ENCODE peak calls at places on chromosomes 12 and 14, in seven cellular contexts. N is astrocyte of the cerebellum, Q is H1, U is GM23338, F is pancreas, R is OCI-LY7, G is upper lobe of right lung. O is an unnamed sample.

GRCh38 chr14:100867631-100868315 is 35.7 kb downstream of the RTL1 start:
- DNase-seq in R (no peak), G (peak), N (no peak), F (peak), U (no peak), Q (no peak), O (no peak)

GRCh38 chr12:12724421-12725085 is 7.4 kb downstream of the CDKN1B start:
- DNase-seq in F (no peak), R (peak), G (no peak), Q (peak), U (peak), N (no peak), O (no peak)

GRCh38 chr12:4434299-4434698 is 11.3 kb downstream of the FGF6 start:
- DNase-seq in U (no peak), N (no peak), Q (no peak), R (no peak), G (no peak), F (no peak), O (no peak)

GRCh38 chr14:53306926-53307325 is 153.8 kb upstream of the DDHD1 start:
- DNase-seq in F (no peak), R (no peak), U (no peak), Q (no peak), G (no peak), N (no peak), O (peak)

GRCh38 chr12:132145334-132145733 is 1.1 kb downstream of the NOC4L start:
- DNase-seq in U (no peak), R (no peak), G (peak), Q (no peak), F (peak), N (no peak), O (no peak)

GRCh38 chr12:2582631-2583616 is 211.8 kb upstream of the FKBP4 start:
- DNase-seq in Q (peak), F (no peak), N (no peak), U (peak), R (peak), G (peak), O (peak)

GRCh38 chr14:49893309-49894213 is 679 bp downstream of the ARF6 start:
- DNase-seq in Q (no peak), F (peak), R (peak), N (no peak), G (peak), U (peak), O (peak)

GRCh38 chr14:98203421-98203820 is 1068.6 kb downstream of the BCL11B start:
- DNase-seq in G (no peak), R (no peak), Q (no peak), N (no peak), F (no peak), U (no peak), O (no peak)

GRCh38 chr12:111841236-111841749 is 735 bp upstream of the MAPKAPK5 start:
- DNase-seq in G (no peak), U (no peak), Q (no peak), R (no peak), F (no peak), N (no peak), O (no peak)

GRCh38 chr14:95365401-95365800 is 45.7 kb upstream of the CLMN start:
- DNase-seq in F (no peak), R (no peak), N (no peak), U (no peak), G (no peak), Q (no peak), O (peak)

GRCh38 chr14:92447416-92448197 is 66.0 kb upstream of the RIN3 start:
- DNase-seq in G (no peak), N (no peak), Q (no peak), U (no peak), R (no peak), F (peak), O (no peak)

GRCh38 chr14:65156568-65157366 is 54.5 kb upstream of the MAX start:
- DNase-seq in Q (no peak), G (peak), F (no peak), U (no peak), R (peak), N (peak), O (peak)

GRCh38 chr14:87888136-87888999 is 104.6 kb downstream of the GALC start:
- DNase-seq in G (no peak), R (peak), U (peak), F (no peak), N (no peak), Q (peak), O (peak)

GRCh38 chr12:47067778-47068431 is 11.5 kb upstream of the PCED1B start:
- DNase-seq in Q (no peak), U (no peak), R (no peak), F (no peak), G (no peak), N (no peak), O (no peak)

GRCh38 chr12:51242150-51242549 is 3.5 kb downstream of the DAZAP2 start:
- DNase-seq in R (no peak), U (no peak), F (no peak), N (no peak), Q (no peak), G (no peak), O (no peak)

GRCh38 chr12:111255261-111255660 is 113.6 kb downstream of the PHETA1 start:
- DNase-seq in Q (no peak), F (no peak), R (no peak), N (no peak), U (no peak), G (no peak), O (no peak)

GRCh38 chr12:48003226-48004038 is 844 bp downstream of the COL2A1 start:
- DNase-seq in G (no peak), R (no peak), U (peak), F (peak), Q (no peak), N (no peak), O (no peak)

GRCh38 chr12:14843425-14843887 is at the start of gene ART4:
- DNase-seq in Q (no peak), N (no peak), U (no peak), F (peak), R (no peak), G (no peak), O (peak)

GRCh38 chr14:70982204-70982603 is 74.9 kb downstream of the PCNX1 start:
- DNase-seq in U (no peak), N (no peak), R (no peak), Q (no peak), G (no peak), F (no peak), O (no peak)

GRCh38 chr12:90652280-90652679 is 302.7 kb downstream of the CCER1 start:
- DNase-seq in R (no peak), F (no peak), U (peak), G (no peak), N (no peak), Q (no peak), O (no peak)

GRCh38 chr14:48027115-48027514 is 351.7 kb upstream of the MDGA2 start:
- DNase-seq in R (no peak), F (no peak), U (no peak), N (no peak), G (no peak), Q (no peak), O (no peak)

GRCh38 chr12:86711716-86712115 is 455.5 kb upstream of the MGAT4C start:
- DNase-seq in R (no peak), U (no peak), N (no peak), G (no peak), Q (no peak), F (no peak), O (peak)

GRCh38 chr12:85633491-85633890 is 202.7 kb downstream of the RASSF9 start:
- DNase-seq in G (no peak), R (no peak), N (no peak), U (no peak), F (no peak), Q (no peak), O (no peak)

GRCh38 chr14:75566321-75566720 is 12.1 kb upstream of the FLVCR2 start:
- DNase-seq in U (no peak), F (no peak), Q (no peak), G (no peak), R (no peak), N (no peak), O (no peak)

GRCh38 chr12:80490329-80490728 is 46.3 kb downstream of the PTPRQ start:
- DNase-seq in R (no peak), G (no peak), U (peak), N (no peak), Q (no peak), F (no peak), O (no peak)

GRCh38 chr12:51730745-51731144 is 117.8 kb downstream of the FIGNL2 start:
- DNase-seq in N (no peak), Q (no peak), R (no peak), U (no peak), F (no peak), G (no peak), O (no peak)

GRCh38 chr12:69824956-69825355 is at the start of gene MYRFL:
- DNase-seq in U (no peak), N (no peak), G (no peak), Q (no peak), F (no peak), R (no peak), O (no peak)

GRCh38 chr12:124399622-124400021 is 104.7 kb downstream of the RFLNA start:
- DNase-seq in U (peak), Q (peak), N (no peak), G (no peak), R (peak), F (no peak), O (no peak)

GRCh38 chr12:100359822-100360221 is 2.9 kb downstream of the SLC17A8 start:
- DNase-seq in F (no peak), Q (no peak), U (no peak), N (no peak), R (no peak), G (no peak), O (peak)

DNA sequence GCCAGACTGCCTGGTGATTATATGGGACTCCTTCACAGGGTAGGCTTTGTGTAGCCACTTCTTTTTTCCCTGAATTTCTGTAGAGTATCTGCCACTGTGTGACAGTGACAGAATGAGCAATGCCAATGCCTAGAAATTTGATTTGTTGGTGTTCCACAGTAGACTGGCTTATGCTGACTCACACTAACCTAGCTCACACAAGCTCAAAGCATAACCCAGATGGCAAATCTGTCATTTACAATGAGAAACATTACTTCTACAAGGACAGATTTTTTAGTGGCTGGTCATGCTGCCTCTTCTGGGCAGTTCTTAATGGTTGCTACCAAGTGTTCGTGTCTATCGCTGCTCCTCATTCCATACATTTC is 15.9 kb downstream of the CFAP251 start:
- DNase-seq in R (no peak), U (no peak), F (no peak), N (no peak), Q (no peak), G (no peak), O (no peak)
- H3K4me3 ChIP-seq in R (no peak), U (no peak), F (no peak), N (no peak), Q (no peak), G (no peak), O (no peak)

GRCh38 chr14:103085106-103086091 is 1.4 kb downstream of the LBHD2 start:
- DNase-seq in G (no peak), Q (peak), F (peak), R (no peak), U (peak), N (no peak), O (no peak)
- TF ChIP-seq CTCF in G (no peak), Q (peak), F (no peak), R (no peak), U (peak), N (peak), O (peak)

GRCh38 chr12:55683676-55684075 is 24.0 kb downstream of the ITGA7 start:
- DNase-seq in Q (no peak), F (no peak), R (no peak), G (peak), N (no peak), U (no peak), O (no peak)
- H3K4me3 ChIP-seq in Q (no peak), F (no peak), R (no peak), G (no peak), N (no peak), U (no peak), O (no peak)

GRCh38 chr12:116565963-116566362 is 6.8 kb downstream of the MAP1LC3B2 start:
- DNase-seq in G (no peak), F (no peak), R (no peak), Q (no peak), N (no peak), U (no peak), O (no peak)

GRCh38 chr12:116564080-116564479 is 4.9 kb downstream of the MAP1LC3B2 start:
- DNase-seq in Q (no peak), F (no peak), G (no peak), N (no peak), R (no peak), U (no peak), O (peak)

GRCh38 chr12:116571089-116571488 is 11.9 kb downstream of the MAP1LC3B2 start:
- DNase-seq in G (no peak), N (no peak), U (no peak), F (no peak), R (no peak), Q (no peak), O (no peak)

GRCh38 chr12:116563262-116563661 is 4.1 kb downstream of the MAP1LC3B2 start:
- DNase-seq in U (no peak), Q (no peak), N (no peak), R (no peak), G (no peak), F (no peak), O (no peak)

DNA sequence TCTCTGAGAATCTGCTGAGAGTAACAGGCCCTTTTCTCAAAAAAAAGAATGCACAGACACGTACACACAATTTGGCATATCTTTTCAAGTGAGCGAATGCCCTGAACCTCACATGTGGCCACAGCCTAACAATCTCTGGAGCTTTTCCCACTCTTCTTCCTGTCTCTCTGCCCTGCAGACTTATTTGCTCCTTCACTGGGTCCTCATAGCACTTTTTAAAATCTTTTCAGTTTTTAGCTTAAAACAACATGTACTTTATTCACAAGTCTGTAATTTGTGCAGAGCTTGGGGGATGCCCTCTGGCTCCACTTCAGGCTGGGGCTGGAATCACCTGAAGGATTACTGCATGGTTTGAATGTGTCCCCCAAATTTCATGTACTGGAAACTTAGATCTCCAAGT is 9.0 kb downstream of the MAP1LC3B2 start:
- DNase-seq in R (no peak), N (no peak), G (no peak), Q (no peak), U (no peak), F (no peak), O (no peak)
- TF ChIP-seq CTCF in R (no peak), N (no peak), G (no peak), Q (no peak), U (no peak), F (no peak), O (no peak)

GRCh38 chr12:89230376-89231101 is 121.8 kb downstream of the DUSP6 start:
- DNase-seq in G (no peak), N (no peak), Q (no peak), U (no peak), R (no peak), F (no peak), O (peak)

GRCh38 chr12:89228466-89228865 is 123.8 kb downstream of the DUSP6 start:
- DNase-seq in N (no peak), G (no peak), Q (no peak), F (no peak), R (no peak), U (no peak), O (no peak)

GRCh38 chr12:89225808-89226368 is 126.4 kb downstream of the DUSP6 start:
- DNase-seq in R (no peak), Q (no peak), G (no peak), N (peak), F (no peak), U (peak), O (peak)

GRCh38 chr12:89227774-89228173 is 124.5 kb downstream of the DUSP6 start:
- DNase-seq in U (no peak), N (no peak), G (no peak), Q (no peak), F (no peak), R (no peak), O (no peak)

DNA sequence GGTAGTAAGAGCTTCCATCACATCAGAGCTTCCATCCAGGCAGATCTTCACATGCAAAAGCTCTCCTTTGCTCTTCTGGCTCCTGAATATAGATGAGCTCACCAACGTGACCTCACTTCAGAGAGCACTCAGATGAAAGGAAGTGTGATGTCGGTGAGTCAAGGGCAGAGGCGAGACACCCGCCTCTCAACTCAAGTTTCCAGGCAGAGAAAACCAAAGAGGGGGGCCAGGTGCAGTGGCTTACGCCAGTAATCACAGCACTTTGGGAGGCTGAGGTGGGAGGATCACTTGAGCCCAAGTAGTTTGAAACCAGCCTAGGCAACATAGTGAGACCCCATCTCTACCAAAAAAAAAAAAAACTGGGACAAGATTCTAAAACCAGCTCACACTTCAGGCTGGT is 126.9 kb downstream of the DUSP6 start:
- DNase-seq in F (no peak), R (no peak), Q (no peak), G (peak), N (no peak), U (no peak), O (peak)
- H3K4me3 ChIP-seq in F (no peak), R (no peak), Q (no peak), G (no peak), N (no peak), U (no peak), O (no peak)

DNA sequence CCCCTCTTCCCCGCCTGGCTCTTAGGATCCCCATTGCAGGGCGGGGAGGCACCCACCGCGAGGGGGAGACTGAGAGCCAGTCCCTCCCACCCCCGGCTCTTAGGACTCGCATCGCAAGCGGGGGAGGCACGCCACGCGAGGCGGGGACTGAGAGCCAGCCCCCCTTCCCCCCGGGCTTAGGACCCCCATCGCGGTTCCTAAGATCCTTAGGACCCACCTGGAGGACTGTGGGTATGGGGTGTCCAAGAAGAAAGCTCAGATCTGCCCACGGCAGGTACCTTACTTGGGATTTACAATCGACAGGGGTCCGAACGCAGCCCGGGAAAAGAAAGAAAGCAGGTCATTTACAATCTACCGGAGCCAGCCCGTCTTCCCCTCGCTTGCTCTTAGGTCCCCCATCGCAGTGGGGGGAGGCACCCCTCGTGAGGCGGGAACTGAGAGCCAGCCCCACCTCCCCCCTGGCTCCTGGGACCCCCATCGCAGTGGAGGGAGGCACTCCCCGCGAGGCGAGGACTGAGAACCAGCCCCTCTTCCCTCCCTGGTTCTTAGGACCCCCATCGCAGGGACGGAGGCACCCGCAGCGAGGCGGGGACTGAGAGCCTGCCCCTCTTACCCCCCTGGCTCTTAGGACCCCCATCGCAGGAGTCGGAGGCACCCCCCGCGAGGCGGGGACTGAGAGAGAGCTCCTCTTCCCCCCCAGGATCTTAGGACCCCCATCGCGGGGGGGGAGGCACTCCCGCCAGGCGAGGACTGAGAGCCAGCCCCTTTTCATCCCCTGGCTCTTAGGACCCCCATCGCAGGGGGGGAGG is 43.7 kb downstream of the DDX11 start:
- DNase-seq in G (no peak), R (peak), F (peak), U (peak), Q (peak), N (no peak), O (peak)
- TF ChIP-seq CTCF in G (peak), R (peak), F (peak), U (peak), Q (peak), N (peak), O (peak)

DNA sequence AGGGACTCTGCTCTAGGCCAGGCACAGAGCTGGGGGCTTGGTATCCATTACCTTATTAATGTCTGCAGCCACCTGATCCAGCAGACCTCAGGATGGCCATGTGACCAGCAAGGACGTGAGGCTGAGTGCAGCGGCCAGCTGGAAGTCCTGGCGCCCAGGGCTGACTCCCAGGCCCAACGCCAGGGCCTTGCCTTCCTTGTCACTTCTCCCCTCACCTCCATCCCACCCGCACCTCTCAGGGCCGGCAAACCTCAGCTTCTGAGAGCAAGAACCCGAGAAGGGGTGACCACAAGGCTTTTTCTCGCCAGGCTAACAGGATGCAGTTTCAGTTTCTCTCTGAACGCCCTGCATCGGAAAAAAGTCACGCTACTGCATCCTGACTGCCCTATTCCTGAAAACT is 15.4 kb downstream of the RAB35 start:
- DNase-seq in Q (no peak), U (no peak), R (no peak), N (no peak), G (no peak), F (no peak), O (no peak)
- H3K4me3 ChIP-seq in Q (no peak), U (no peak), R (no peak), N (no peak), G (no peak), F (no peak), O (no peak)

GRCh38 chr14:36747411-36748184 is 85.9 kb downstream of the PAX9 start:
- DNase-seq in Q (no peak), F (no peak), U (peak), R (peak), G (no peak), N (no peak), O (peak)
- TF ChIP-seq CTCF in Q (peak), F (peak), U (peak), R (peak), G (peak), N (peak), O (peak)